ENCODE peak calls at places on chromosome 10, in seven cellular contexts. R is cardiac muscle cell; L is activated CD4-positive, alpha-beta T cell treated with anti-CD3 and anti-CD28 coated beads for 48 hours; P is neural progenitor cell; T is fibroblast of gingiva; S is left cardiac atrium; X is iris pigment epithelial cell. B is an unnamed sample.

GRCh38 chr10:121772890-121773289 is 154.9 kb downstream of the ATE1 start:
- DNase-seq in R (no peak), L (no peak), P (peak), T (no peak), S (no peak), X (peak), B (no peak)

GRCh38 chr10:84336406-84336805 is 8.0 kb downstream of the CCSER2 start:
- DNase-seq in R (no peak), L (no peak), P (no peak), T (no peak), S (no peak), X (no peak), B (no peak)

GRCh38 chr10:26860026-26860541 is 674 bp downstream of the ABI1 start:
- DNase-seq in R (peak), L (peak), P (peak), T (peak), S (peak), X (peak), B (no peak)

GRCh38 chr10:95363303-95363912 is 72.6 kb upstream of the PDLIM1 start:
- DNase-seq in R (peak), L (peak), P (peak), T (peak), S (no peak), X (peak), B (peak)

GRCh38 chr10:50152792-50153272 is 85.1 kb downstream of the WASHC2A start:
- DNase-seq in R (no peak), L (no peak), P (peak), T (no peak), S (no peak), X (no peak), B (no peak)

GRCh38 chr10:98519936-98520335 is 73.2 kb upstream of the HPS1 start:
- DNase-seq in R (no peak), L (no peak), P (peak), T (no peak), S (no peak), X (no peak), B (no peak)

GRCh38 chr10:76922666-76923065 is 714.9 kb downstream of the KCNMA1 start:
- DNase-seq in R (no peak), L (no peak), P (no peak), T (peak), S (no peak), X (no peak), B (no peak)

GRCh38 chr10:83012866-83013265 is 1126.4 kb upstream of the GHITM start:
- DNase-seq in R (no peak), L (no peak), P (no peak), T (no peak), S (no peak), X (no peak), B (no peak)

GRCh38 chr10:121078672-121079102 is 227.5 kb downstream of the WDR11 start:
- DNase-seq in R (no peak), L (no peak), P (no peak), T (no peak), S (no peak), X (no peak), B (no peak)

GRCh38 chr10:621500-621899 is 68.0 kb downstream of the DIP2C start:
- DNase-seq in R (no peak), L (no peak), P (no peak), T (no peak), S (no peak), X (no peak), B (no peak)

GRCh38 chr10:100341953-100342626 is 4.9 kb upstream of the SCD start:
- DNase-seq in R (peak), L (peak), P (peak), T (peak), S (peak), X (peak), B (no peak)

GRCh38 chr10:63083904-63084689 is 49.0 kb upstream of the NRBF2 start:
- DNase-seq in R (peak), L (peak), P (peak), T (peak), S (peak), X (peak), B (peak)

GRCh38 chr10:5492929-5493576 is 6.3 kb downstream of the CALML5 start:
- DNase-seq in R (no peak), L (no peak), P (no peak), T (no peak), S (no peak), X (no peak), B (no peak)

GRCh38 chr10:91603931-91604331 is 28.9 kb downstream of the PPP1R3C start:
- DNase-seq in R (no peak), L (no peak), P (no peak), T (no peak), S (no peak), X (peak), B (no peak)

GRCh38 chr10:112360308-112361270 is 13.3 kb upstream of the ACSL5 start:
- DNase-seq in R (no peak), L (no peak), P (no peak), T (no peak), S (peak), X (peak), B (no peak)

GRCh38 chr10:78261291-78261690 is 227.6 kb downstream of the RPS24 start:
- DNase-seq in R (no peak), L (no peak), P (no peak), T (no peak), S (no peak), X (no peak), B (no peak)

GRCh38 chr10:14556285-14556956 is 218.3 kb downstream of the FAM107B start:
- DNase-seq in R (peak), L (no peak), P (peak), T (no peak), S (no peak), X (peak), B (no peak)

GRCh38 chr10:11473128-11473760 is 138.2 kb downstream of the USP6NL start:
- DNase-seq in R (peak), L (no peak), P (peak), T (no peak), S (no peak), X (no peak), B (no peak)

GRCh38 chr10:52004342-52004949 is 305.1 kb upstream of the CSTF2T start:
- DNase-seq in R (peak), L (no peak), P (peak), T (peak), S (no peak), X (peak), B (no peak)

GRCh38 chr10:129706081-129706480 is 239.0 kb downstream of the MGMT start:
- DNase-seq in R (no peak), L (no peak), P (no peak), T (no peak), S (no peak), X (no peak), B (no peak)

GRCh38 chr10:121654021-121654545 is 55.8 kb upstream of the FGFR2 start:
- DNase-seq in R (no peak), L (no peak), P (no peak), T (no peak), S (no peak), X (no peak), B (peak)

GRCh38 chr10:74292871-74293427 is 141.9 kb downstream of the ADK start:
- DNase-seq in R (peak), L (no peak), P (no peak), T (no peak), S (no peak), X (peak), B (no peak)

GRCh38 chr10:52540479-52540984 is 226.5 kb downstream of the DKK1 start:
- DNase-seq in R (no peak), L (no peak), P (no peak), T (no peak), S (no peak), X (no peak), B (no peak)

GRCh38 chr10:132606536-132607316 is 69.1 kb downstream of the INPP5A start:
- DNase-seq in R (peak), L (no peak), P (no peak), T (no peak), S (peak), X (no peak), B (no peak)

GRCh38 chr10:52387744-52388143 is 73.7 kb downstream of the DKK1 start:
- DNase-seq in R (no peak), L (no peak), P (no peak), T (no peak), S (no peak), X (no peak), B (no peak)

GRCh38 chr10:104054430-104054829 is 31.2 kb downstream of the COL17A1 start:
- DNase-seq in R (no peak), L (no peak), P (no peak), T (no peak), S (no peak), X (peak), B (no peak)

GRCh38 chr10:70737977-70738376 is 47.2 kb downstream of the TBATA start:
- DNase-seq in R (no peak), L (no peak), P (no peak), T (no peak), S (no peak), X (no peak), B (no peak)

GRCh38 chr10:88131561-88132139 is 268.2 kb downstream of the PTEN start:
- DNase-seq in R (no peak), L (no peak), P (no peak), T (no peak), S (no peak), X (no peak), B (no peak)

GRCh38 chr10:9254353-9254752 is 1199.9 kb downstream of the GATA3 start:
- DNase-seq in R (no peak), L (no peak), P (no peak), T (peak), S (no peak), X (peak), B (no peak)

GRCh38 chr10:78454123-78454645 is 420.5 kb downstream of the RPS24 start:
- DNase-seq in R (no peak), L (no peak), P (no peak), T (no peak), S (no peak), X (no peak), B (no peak)

GRCh38 chr10:78170026-78170475 is 136.4 kb downstream of the RPS24 start:
- DNase-seq in R (no peak), L (no peak), P (no peak), T (no peak), S (no peak), X (peak), B (no peak)

GRCh38 chr10:129678186-129678585 is 211.1 kb downstream of the MGMT start:
- DNase-seq in R (no peak), L (no peak), P (no peak), T (no peak), S (no peak), X (no peak), B (no peak)

GRCh38 chr10:132704008-132704814 is 81.7 kb downstream of the NKX6-2 start:
- DNase-seq in R (no peak), L (no peak), P (no peak), T (no peak), S (peak), X (no peak), B (no peak)

GRCh38 chr10:22246680-22247391 is 29.0 kb upstream of the EBLN1 start:
- DNase-seq in R (no peak), L (peak), P (no peak), T (peak), S (no peak), X (peak), B (no peak)

GRCh38 chr10:13939391-13939790 is 352.6 kb downstream of the PRPF18 start:
- DNase-seq in R (no peak), L (no peak), P (no peak), T (peak), S (no peak), X (no peak), B (no peak)

GRCh38 chr10:110171032-110171431 is 36.4 kb upstream of the MXI1 start:
- DNase-seq in R (no peak), L (no peak), P (peak), T (no peak), S (no peak), X (no peak), B (no peak)

B was measured in NCI-H187 treated with DMSO at 0.1 percent for 48 hours.